ENCODE peak calls at places on chromosome 11, in nine cellular contexts. K, A, W, R, J, T, Y, M and B are unnamed samples.

GRCh38 chr11:2214527-2215229 is 43.1 kb upstream of the TH start:
- DNase-seq in K (no peak), A (no peak), W (no peak), R (no peak), J (no peak), T (no peak), Y (no peak), M (no peak), B (peak; percentile 54)

GRCh38 chr11:134498326-134499139 is 86.5 kb upstream of the B3GAT1 start:
- DNase-seq in K (no peak), A (no peak), W (no peak), R (no peak), J (no peak), T (no peak), Y (no peak), M (no peak), B (no peak)

GRCh38 chr11:33645686-33646085 is 54.9 kb downstream of the C11orf91 start:
- DNase-seq in K (no peak), A (no peak), W (no peak), R (no peak), J (no peak), T (no peak), Y (no peak), M (no peak), B (no peak)

GRCh38 chr11:134951305-134951700 is 539.3 kb upstream of the B3GAT1 start:
- DNase-seq in K (peak; percentile 16), A (no peak), W (no peak), R (no peak), J (no peak), T (no peak), Y (no peak), M (no peak), B (peak; percentile 55)

GRCh38 chr11:130212431-130212961 is 52.9 kb downstream of the ST14 start:
- DNase-seq in K (no peak), A (peak; percentile 7), W (no peak), R (no peak), J (no peak), T (peak; percentile 2), Y (no peak), M (no peak), B (peak; percentile 20)

GRCh38 chr11:34234086-34234740 is 123.6 kb downstream of the ABTB2 start:
- DNase-seq in K (peak; percentile 6), A (peak; percentile 51), W (peak; percentile 39), R (peak; percentile 69), J (peak; percentile 50), T (no peak), Y (no peak), M (peak; percentile 91), B (no peak)

GRCh38 chr11:116148056-116148455 is 624.7 kb downstream of the BUD13 start:
- DNase-seq in K (no peak), A (no peak), W (peak; percentile 62), R (no peak), J (no peak), T (no peak), Y (no peak), M (no peak), B (peak; percentile 67)

GRCh38 chr11:128888034-128888985 is 2.8 kb upstream of the KCNJ5 start:
- DNase-seq in K (no peak), A (peak; percentile 55), W (peak; percentile 62), R (no peak), J (no peak), T (no peak), Y (no peak), M (no peak), B (peak; percentile 26)

GRCh38 chr11:115920841-115921480 is 416.7 kb upstream of the CADM1 start:
- DNase-seq in K (no peak), A (no peak), W (peak; percentile 24), R (no peak), J (no peak), T (no peak), Y (no peak), M (peak; percentile 61), B (no peak)

GRCh38 chr11:73387594-73388021 is 11.4 kb downstream of the RELT start:
- DNase-seq in K (no peak), A (no peak), W (peak; percentile 50), R (no peak), J (no peak), T (no peak), Y (no peak), M (no peak), B (peak; percentile 76)

GRCh38 chr11:73386568-73386967 is 10.4 kb downstream of the RELT start:
- DNase-seq in K (no peak), A (no peak), W (no peak), R (no peak), J (no peak), T (no peak), Y (no peak), M (no peak), B (no peak)

GRCh38 chr11:73389134-73389525 is 12.9 kb downstream of the RELT start:
- DNase-seq in K (no peak), A (no peak), W (no peak), R (no peak), J (no peak), T (no peak), Y (no peak), M (no peak), B (no peak)

GRCh38 chr11:73389902-73390301 is 13.7 kb downstream of the RELT start:
- DNase-seq in K (no peak), A (no peak), W (no peak), R (no peak), J (no peak), T (no peak), Y (no peak), M (no peak), B (no peak)

GRCh38 chr11:73388241-73389133 is 12.3 kb downstream of the RELT start:
- DNase-seq in K (no peak), A (peak; percentile 24), W (peak; percentile 20), R (no peak), J (no peak), T (no peak), Y (no peak), M (no peak), B (no peak)
- H3K36me3 ChIP-seq in K (no peaks in the 10 kb centered on the region), A (no peaks in the 10 kb centered on the region), W (no peaks in the 10 kb centered on the region), R (no peaks in the 10 kb centered on the region), J (peaks cover 5% of the 10 kb centered on the region), T (no peaks in the 10 kb centered on the region), Y (peaks cover 1% of the 10 kb centered on the region), M (peaks cover 2% of the 10 kb centered on the region), B (peaks cover 36% of the 10 kb centered on the region)

DNA sequence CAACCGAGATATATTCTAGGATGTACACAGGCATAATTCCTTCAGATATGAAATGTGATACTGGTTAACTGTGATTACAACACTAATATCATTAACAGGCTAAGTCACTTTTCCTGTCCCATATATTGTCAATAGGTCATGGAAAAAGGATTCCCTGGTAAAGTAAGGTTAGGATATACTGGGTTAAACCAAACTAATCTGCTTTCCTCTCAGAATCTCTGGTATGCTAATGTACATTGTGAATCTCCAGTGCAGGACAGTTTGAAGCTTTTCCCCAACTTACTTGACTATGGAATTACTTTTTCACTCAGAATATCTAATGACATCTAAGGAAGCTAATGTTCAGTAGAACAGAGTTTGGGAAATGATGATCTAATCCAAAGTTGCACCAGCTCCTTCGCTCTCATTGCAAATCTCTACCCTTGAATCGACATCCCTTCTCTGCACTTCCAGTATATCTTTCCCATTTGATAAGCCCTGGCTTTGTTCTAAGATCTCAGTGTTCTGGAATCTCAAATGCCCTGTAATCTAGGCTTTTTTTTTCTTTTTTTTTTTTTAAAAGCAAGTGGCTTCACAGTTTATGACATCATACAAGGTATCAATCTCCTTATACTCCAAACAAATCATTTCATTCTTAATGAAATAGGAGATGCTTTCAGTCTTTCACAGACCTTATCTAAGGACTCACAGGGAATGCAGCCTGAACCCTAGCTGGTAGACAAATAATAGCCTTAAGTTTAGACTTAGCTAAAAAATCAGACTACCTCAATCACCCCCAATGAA is 43.8 kb downstream of the COPB1 start:
- DNase-seq in K (peak; percentile 11), A (no peak), W (no peak), R (no peak), J (no peak), T (no peak), Y (no peak), M (no peak), B (no peak)
- H3K36me3 ChIP-seq in K (peaks cover 13% of the 10 kb centered on the region), A (peaks cover 25% of the 10 kb centered on the region), W (peaks cover 18% of the 10 kb centered on the region), R (peaks cover 33% of the 10 kb centered on the region), J (peaks cover 44% of the 10 kb centered on the region), T (no peaks in the 10 kb centered on the region), Y (peaks cover 5% of the 10 kb centered on the region), M (no peaks in the 10 kb centered on the region), B (peaks cover 39% of the 10 kb centered on the region)

DNA sequence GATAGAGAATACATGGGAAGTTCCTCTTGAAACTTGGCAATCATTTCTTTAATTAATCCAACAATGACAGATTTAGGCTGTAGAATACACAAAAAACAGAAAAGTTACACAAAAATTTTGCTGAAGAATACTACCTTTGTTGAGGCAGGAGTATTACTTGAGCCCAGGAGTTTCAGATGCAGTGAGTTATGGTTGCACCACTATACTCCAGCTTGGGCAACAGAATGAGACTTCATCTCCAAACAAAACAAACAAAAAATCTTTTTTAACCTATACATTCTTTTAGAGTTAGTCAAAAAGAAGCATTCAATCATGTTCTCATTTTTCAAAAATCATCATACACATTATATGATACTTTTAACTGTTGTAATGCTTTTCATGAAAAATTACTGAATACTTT is 22.1 kb downstream of the UEVLD start:
- DNase-seq in K (no peak), A (no peak), W (no peak), R (no peak), J (no peak), T (no peak), Y (no peak), M (no peak), B (no peak)
- H3K36me3 ChIP-seq in K (no peaks in the 10 kb centered on the region), A (peaks cover 1% of the 10 kb centered on the region), W (no peaks in the 10 kb centered on the region), R (peaks cover 3% of the 10 kb centered on the region), J (no peaks in the 10 kb centered on the region), T (no peaks in the 10 kb centered on the region), Y (no peaks in the 10 kb centered on the region), M (no peaks in the 10 kb centered on the region), B (peaks cover 4% of the 10 kb centered on the region)

GRCh38 chr11:47488674-47489394 is 39.9 kb upstream of the RAPSN start:
- DNase-seq in K (no peak), A (peak; percentile 43), W (no peak), R (no peak), J (no peak), T (no peak), Y (no peak), M (no peak), B (no peak)

GRCh38 chr11:47489395-47489755 is 40.4 kb upstream of the RAPSN start:
- DNase-seq in K (no peak), A (no peak), W (no peak), R (no peak), J (no peak), T (no peak), Y (no peak), M (no peak), B (no peak)

GRCh38 chr11:47487421-47487820 is 38.5 kb upstream of the RAPSN start:
- DNase-seq in K (no peak), A (no peak), W (no peak), R (no peak), J (no peak), T (no peak), Y (no peak), M (no peak), B (no peak)

GRCh38 chr11:47485112-47485511 is 36.2 kb upstream of the RAPSN start:
- DNase-seq in K (no peak), A (no peak), W (no peak), R (no peak), J (no peak), T (no peak), Y (no peak), M (no peak), B (no peak)

GRCh38 chr11:47488111-47488510 is 39.2 kb upstream of the RAPSN start:
- DNase-seq in K (no peak), A (peak; percentile 28), W (no peak), R (no peak), J (no peak), T (no peak), Y (no peak), M (no peak), B (no peak)
- H3K36me3 ChIP-seq in K (peaks cover 23% of the 10 kb centered on the region), A (peaks cover 19% of the 10 kb centered on the region), W (peaks cover 35% of the 10 kb centered on the region), R (peaks cover 52% of the 10 kb centered on the region), J (peaks cover 50% of the 10 kb centered on the region), T (no peaks in the 10 kb centered on the region), Y (peaks cover 20% of the 10 kb centered on the region), M (peaks cover 2% of the 10 kb centered on the region), B (peaks cover 56% of the 10 kb centered on the region)

GRCh38 chr11:64206457-64207246 is at the start of gene FERMT3:
- DNase-seq in K (no peak), A (peak; percentile 35), W (no peak), R (no peak), J (peak; percentile 68), T (no peak), Y (no peak), M (no peak), B (no peak)
- H3K36me3 ChIP-seq in K (peaks cover 22% of the 10 kb centered on the region), A (peaks cover 15% of the 10 kb centered on the region), W (no peaks in the 10 kb centered on the region), R (peaks cover 40% of the 10 kb centered on the region), J (peaks cover 65% of the 10 kb centered on the region), T (no peaks in the 10 kb centered on the region), Y (peaks cover 44% of the 10 kb centered on the region), M (peaks cover 2% of the 10 kb centered on the region), B (peaks cover 60% of the 10 kb centered on the region)